ENCODE peak calls at places on chromosomes 16 and 17, in seven cellular contexts. B, Q, Y, H, L, U and P are unnamed samples.

GRCh38 chr17:503449-503700 is 150.8 kb upstream of the RPH3AL start:
- DNase-seq in B (no peak), H (no peak), U (no peak), Q (no peak), L (no peak), Y (no peak), P (no peak)

GRCh38 chr16:20801278-20801677 is 5.0 kb downstream of the ERI2 start:
- DNase-seq in Y (no peak), H (no peak), B (no peak), U (no peak), Q (no peak), L (no peak), P (no peak)

GRCh38 chr16:85584989-85585388 is 28.1 kb upstream of the GSE1 start:
- DNase-seq in L (no peak), H (no peak), B (no peak), Q (no peak), Y (no peak), U (no peak), P (no peak)

GRCh38 chr16:35201151-35201550 is 1741.7 kb downstream of the TP53TG3F start:
- DNase-seq in B (no peak), U (no peak), Y (no peak), L (no peak), Q (no peak), H (no peak), P (no peak)

GRCh38 chr16:27505297-27506236 is 44.1 kb downstream of the GTF3C1 start:
- DNase-seq in Y (no peak), L (no peak), B (no peak), Q (peak), U (peak), H (no peak), P (no peak)

GRCh38 chr17:76232342-76232741 is 8.0 kb downstream of the RNF157 start:
- DNase-seq in Q (no peak), Y (no peak), U (peak), H (no peak), B (no peak), L (no peak), P (no peak)

GRCh38 chr17:82297280-82297803 is 20.1 kb downstream of the CD7 start:
- DNase-seq in U (peak), Y (no peak), B (peak), Q (peak), L (peak), H (peak), P (peak)

GRCh38 chr16:64397945-64398508 is 723.8 kb downstream of the CDH11 start:
- DNase-seq in H (no peak), Y (no peak), Q (peak), B (no peak), U (peak), L (no peak), P (no peak)

GRCh38 chr16:70638814-70639792 is 7.3 kb upstream of the IL34 start:
- DNase-seq in Q (peak), L (no peak), B (no peak), U (peak), H (no peak), Y (no peak), P (no peak)

GRCh38 chr17:37191219-37191618 is 184.6 kb upstream of the C17orf78 start:
- DNase-seq in L (no peak), Q (peak), B (no peak), U (peak), Y (no peak), H (no peak), P (no peak)

GRCh38 chr17:78532311-78532710 is 44.9 kb downstream of the DNAH17 start:
- DNase-seq in B (no peak), L (no peak), Y (no peak), U (no peak), Q (no peak), H (peak), P (no peak)

GRCh38 chr17:7403043-7403901 is 625 bp downstream of the TMEM256 start:
- DNase-seq in H (peak), Q (no peak), U (no peak), L (no peak), B (peak), Y (no peak), P (no peak)

GRCh38 chr16:81527477-81528178 is 83.0 kb downstream of the CMIP start:
- DNase-seq in H (no peak), U (no peak), L (no peak), B (no peak), Y (no peak), Q (no peak), P (no peak)

GRCh38 chr16:89170346-89171215 is 967 bp upstream of the CDH15 start:
- DNase-seq in B (peak), Y (peak), Q (no peak), U (no peak), H (peak), L (no peak), P (no peak)

GRCh38 chr17:50176559-50177471 is 11.0 kb downstream of the SGCA start:
- DNase-seq in U (no peak), B (no peak), H (no peak), Q (no peak), Y (no peak), L (no peak), P (no peak)

GRCh38 chr17:64064331-64064730 is 43.9 kb upstream of the ICAM2 start:
- DNase-seq in Y (no peak), L (no peak), B (no peak), Q (no peak), U (no peak), H (no peak), P (no peak)

GRCh38 chr16:20175358-20175757 is 101.7 kb upstream of the GPR139 start:
- DNase-seq in Q (no peak), Y (no peak), L (no peak), B (no peak), H (no peak), U (no peak), P (no peak)

GRCh38 chr17:78409191-78409621 is 30.8 kb downstream of the PGS1 start:
- DNase-seq in H (peak), U (no peak), L (no peak), Q (no peak), B (no peak), Y (peak), P (no peak)

GRCh38 chr17:16428098-16428882 is 12.9 kb downstream of the TRPV2 start:
- DNase-seq in B (peak), L (no peak), U (peak), H (peak), Q (peak), Y (no peak), P (no peak)

GRCh38 chr17:29352146-29352545 is 38.0 kb upstream of the TAOK1 start:
- DNase-seq in L (no peak), H (no peak), Y (no peak), B (no peak), U (no peak), Q (no peak), P (no peak)

GRCh38 chr16:85381738-85382592 is 231.2 kb upstream of the GSE1 start:
- DNase-seq in U (peak), L (no peak), H (no peak), Y (no peak), B (no peak), Q (peak), P (no peak)

GRCh38 chr16:8346291-8346690 is 244.0 kb downstream of the TMEM114 start:
- DNase-seq in B (peak), Q (no peak), L (no peak), H (no peak), Y (no peak), U (no peak), P (no peak)

GRCh38 chr16:84807776-84808175 is 12.0 kb upstream of the CRISPLD2 start:
- DNase-seq in Y (no peak), Q (no peak), H (no peak), B (no peak), U (no peak), L (no peak), P (no peak)

GRCh38 chr17:50347087-50347893 is 1.4 kb downstream of the XYLT2 start:
- DNase-seq in B (no peak), H (no peak), Y (no peak), Q (peak), U (no peak), L (no peak), P (no peak)